ENCODE peak calls at places on chromosomes 13 and 19, in eight cellular contexts. T is NCI-H774, C is hepatic stellate cell, U is M059J, E is adrenal gland, N is Peyer's patch, B is keratinocyte, P is fibroblast of the conjunctiva. D is an unnamed sample.

GRCh38 chr19:31152906-31153305 is 196.3 kb downstream of the TSHZ3 start:
- DNase-seq in E (no peak), C (no peak), N (no peak), P (no peak), T (no peak), B (no peak), U (peak; percentile 38), D (no peak)

GRCh38 chr13:63595811-63596210 is 2180.2 kb upstream of the PCDH20 start:
- DNase-seq in E (no peak), T (no peak), U (no peak), B (no peak), C (no peak), P (no peak), N (no peak), D (no peak)

GRCh38 chr13:36362914-36363313 is 16.7 kb upstream of the SPART start:
- DNase-seq in N (no peak), U (no peak), B (no peak), P (no peak), E (no peak), T (no peak), C (no peak), D (no peak)

GRCh38 chr13:101013245-101013644 is 338.6 kb upstream of the TMTC4 start:
- DNase-seq in C (no peak), P (no peak), T (no peak), N (no peak), B (no peak), U (no peak), E (no peak), D (no peak)

GRCh38 chr13:36130542-36131214 is 504 bp downstream of the DCLK1 start:
- DNase-seq in B (no peak), C (no peak), T (peak; percentile 26), P (no peak), U (peak; percentile 36), N (no peak), E (peak; percentile 23), D (peak; percentile 33)

GRCh38 chr19:32580353-32580900 is 563 bp upstream of the PDCD5 start:
- DNase-seq in B (no peak), C (no peak), T (no peak), P (no peak), N (no peak), E (no peak), U (no peak), D (no peak)

GRCh38 chr19:1074512-1075283 is 7.7 kb downstream of the ARHGAP45 start:
- DNase-seq in P (no peak), N (peak; percentile 94), C (no peak), U (no peak), E (peak; percentile 74), B (no peak), T (peak; percentile 78), D (no peak)

GRCh38 chr13:32881074-32881791 is 135.0 kb upstream of the KL start:
- DNase-seq in E (no peak), P (no peak), T (no peak), B (no peak), U (peak; percentile 78), N (no peak), C (no peak), D (peak; percentile 68)

GRCh38 chr13:78700121-78700910 is 41.4 kb upstream of the OBI1 start:
- DNase-seq in P (no peak), B (no peak), N (no peak), E (no peak), U (peak; percentile 2), C (no peak), T (no peak), D (peak; percentile 40)

GRCh38 chr19:12647490-12648071 is 19.0 kb downstream of the MAN2B1 start:
- DNase-seq in U (no peak), C (no peak), N (peak; percentile 34), E (peak; percentile 81), P (no peak), B (no peak), T (peak; percentile 56), D (no peak)

GRCh38 chr13:30759748-30760147 is 24.4 kb downstream of the ALOX5AP start:
- DNase-seq in E (no peak), U (no peak), P (no peak), N (no peak), C (no peak), T (no peak), B (no peak), D (peak; percentile 37)

GRCh38 chr13:32969516-32969941 is 46.7 kb upstream of the KL start:
- DNase-seq in B (no peak), T (no peak), E (peak; percentile 61), U (peak; percentile 23), P (peak; percentile 13), C (peak; percentile 53), N (no peak), D (no peak)

GRCh38 chr13:114248011-114248410 is 13.3 kb downstream of the CDC16 start:
- DNase-seq in B (no peak), T (no peak), E (no peak), U (peak; percentile 82), P (no peak), C (no peak), N (no peak), D (no peak)

GRCh38 chr19:10389863-10390262 is 9.5 kb upstream of the TYK2 start:
- DNase-seq in E (no peak), C (no peak), U (no peak), T (no peak), B (no peak), P (no peak), N (no peak), D (no peak)